ENCODE peak calls at places on chromosomes 1 and 21, in four cellular contexts. Z, C, W and T are unnamed samples.

GRCh38 chr1:65174585-65174984 is 26.6 kb downstream of the AK4 start:
- DNase-seq in W (peak), Z (peak), C (no peak), T (peak)

GRCh38 chr1:15313012-15313411 is 66.0 kb downstream of the FHAD1 start:
- DNase-seq in Z (no peak), C (no peak), W (no peak), T (no peak)

GRCh38 chr1:208409171-208409570 is 165.0 kb upstream of the PLXNA2 start:
- DNase-seq in C (no peak), W (peak), Z (no peak), T (no peak)

GRCh38 chr1:228171221-228171891 is 5.8 kb downstream of the IBA57 start:
- DNase-seq in W (no peak), Z (no peak), C (no peak), T (no peak)

GRCh38 chr21:21714396-21714795 is 716.2 kb downstream of the NCAM2 start:
- DNase-seq in W (peak), Z (no peak), C (no peak), T (no peak)

GRCh38 chr1:177181631-177182291 is 11.0 kb downstream of the BRINP2 start:
- DNase-seq in C (peak), Z (peak), W (no peak), T (peak)

GRCh38 chr1:10861822-10862221 is 65.4 kb upstream of the CASZ1 start:
- DNase-seq in W (no peak), C (no peak), Z (no peak), T (no peak)

GRCh38 chr1:3779265-3779911 is 6.8 kb downstream of the SMIM1 start:
- DNase-seq in W (no peak), C (peak), Z (no peak), T (no peak)

GRCh38 chr1:246036175-246036574 is 470.9 kb downstream of the SMYD3 start:
- DNase-seq in Z (no peak), C (no peak), W (no peak), T (no peak)

GRCh38 chr1:153133743-153134142 is 16.9 kb downstream of the SPRR2G start:
- DNase-seq in Z (no peak), C (no peak), W (no peak), T (no peak)

GRCh38 chr1:163985700-163986099 is 573.3 kb upstream of the PBX1 start:
- DNase-seq in Z (no peak), C (no peak), W (no peak), T (no peak)

GRCh38 chr1:163035791-163036249 is 33.3 kb upstream of the RGS4 start:
- DNase-seq in C (no peak), W (peak), Z (no peak), T (no peak)

GRCh38 chr1:223031690-223032601 is 111.1 kb downstream of the TLR5 start:
- DNase-seq in Z (no peak), C (peak), W (peak), T (no peak)

GRCh38 chr1:10424034-10424433 is 6.2 kb upstream of the CENPS start:
- DNase-seq in Z (no peak), C (no peak), W (no peak), T (peak)

GRCh38 chr1:88847618-88848017 is 43.7 kb downstream of the GTF2B start:
- DNase-seq in W (no peak), Z (no peak), C (peak), T (no peak)

GRCh38 chr1:96519851-96520281 is 201.7 kb upstream of the PTBP2 start:
- DNase-seq in W (no peak), Z (no peak), C (peak), T (no peak)

GRCh38 chr1:109979489-109980091 is 5.0 kb upstream of the AHCYL1 start:
- DNase-seq in C (no peak), W (no peak), Z (no peak), T (no peak)

GRCh38 chr1:36151845-36152203 is 2.5 kb upstream of the TRAPPC3 start:
- DNase-seq in Z (peak), W (no peak), C (no peak), T (peak)

GRCh38 chr1:30088594-30089556 is 634.5 kb downstream of the MATN1 start:
- DNase-seq in C (no peak), W (no peak), Z (no peak), T (no peak)

GRCh38 chr1:79603862-79604261 is 597.3 kb upstream of the ADGRL4 start:
- DNase-seq in Z (peak), W (peak), C (no peak), T (no peak)